ENCODE peak calls at places on chromosome 7, in seven cellular contexts. W, N, G, Z, C, R and T are unnamed samples.

GRCh38 chr7:48113270-48113669 is 24.2 kb downstream of the UPP1 start:
- DNase-seq in W (no peak), N (no peak), G (no peak), Z (no peak), C (no peak), R (no peak), T (no peak)

GRCh38 chr7:76260171-76260703 is 42.2 kb upstream of the HSPB1 start:
- DNase-seq in W (peak; percentile 33), N (peak; percentile 59), G (no peak), Z (no peak), C (no peak), R (peak; percentile 16), T (peak; percentile 50)

GRCh38 chr7:113120647-113121046 is 2.3 kb upstream of the SMIM30 start:
- DNase-seq in W (peak; percentile 20), N (no peak), G (no peak), Z (no peak), C (peak; percentile 12), R (no peak), T (no peak)

GRCh38 chr7:142496545-142496991 is 238.7 kb upstream of the PRSS58 start:
- DNase-seq in W (peak; percentile 54), N (peak; percentile 32), G (no peak), Z (peak; percentile 44), C (peak; percentile 60), R (no peak), T (no peak)

GRCh38 chr7:125112741-125113309 is 183.2 kb upstream of the POT1 start:
- DNase-seq in W (no peak), N (no peak), G (no peak), Z (no peak), C (no peak), R (no peak), T (no peak)

GRCh38 chr7:127566242-127566641 is 19.2 kb downstream of the GCC1 start:
- DNase-seq in W (no peak), N (no peak), G (no peak), Z (no peak), C (no peak), R (no peak), T (no peak)

GRCh38 chr7:155224116-155224811 is 73.4 kb upstream of the INSIG1 start:
- DNase-seq in W (no peak), N (no peak), G (no peak), Z (no peak), C (no peak), R (no peak), T (no peak)

GRCh38 chr7:112929411-112929810 is 139.2 kb upstream of the TMEM168 start:
- DNase-seq in W (peak; percentile 14), N (no peak), G (no peak), Z (no peak), C (peak; percentile 44), R (no peak), T (no peak)

GRCh38 chr7:120709931-120710330 is 148.0 kb downstream of the TSPAN12 start:
- DNase-seq in W (no peak), N (no peak), G (no peak), Z (no peak), C (peak; percentile 11), R (no peak), T (no peak)

GRCh38 chr7:15326044-15326644 is 235.7 kb downstream of the AGMO start:
- DNase-seq in W (peak; percentile 27), N (peak; percentile 6), G (peak; percentile 3), Z (peak; percentile 26), C (peak; percentile 57), R (no peak), T (no peak)

GRCh38 chr7:133386204-133386603 is 133.3 kb downstream of the EXOC4 start:
- DNase-seq in W (no peak), N (no peak), G (no peak), Z (no peak), C (no peak), R (no peak), T (no peak)

GRCh38 chr7:137269240-137269639 is 74.3 kb downstream of the PTN start:
- DNase-seq in W (no peak), N (peak; percentile 50), G (no peak), Z (no peak), C (no peak), R (no peak), T (no peak)

GRCh38 chr7:100493476-100494264 is 9.9 kb downstream of the NYAP1 start:
- DNase-seq in W (no peak), N (peak; percentile 69), G (no peak), Z (no peak), C (no peak), R (peak; percentile 33), T (no peak)

GRCh38 chr7:129055861-129056464 is 1.1 kb upstream of the TNPO3 start:
- DNase-seq in W (no peak), N (no peak), G (no peak), Z (no peak), C (peak; percentile 58), R (no peak), T (no peak)

GRCh38 chr7:25707733-25708132 is 444.3 kb upstream of the NFE2L3 start:
- DNase-seq in W (peak; percentile 3), N (no peak), G (no peak), Z (no peak), C (no peak), R (no peak), T (no peak)

GRCh38 chr7:151062399-151063211 is 3.2 kb downstream of the SLC4A2 start:
- DNase-seq in W (peak; percentile 66), N (no peak), G (no peak), Z (no peak), C (peak; percentile 62), R (no peak), T (peak; percentile 91)

GRCh38 chr7:103025341-103025740 is 49.3 kb downstream of the FBXL13 start:
- DNase-seq in W (no peak), N (no peak), G (no peak), Z (no peak), C (no peak), R (no peak), T (no peak)

GRCh38 chr7:106914018-106914607 is 49.0 kb downstream of the PIK3CG start:
- DNase-seq in W (no peak), N (no peak), G (no peak), Z (no peak), C (no peak), R (no peak), T (no peak)

GRCh38 chr7:82740246-82740848 is 296.8 kb upstream of the CACNA2D1 start:
- DNase-seq in W (peak; percentile 62), N (peak; percentile 45), G (no peak), Z (peak; percentile 41), C (peak; percentile 68), R (no peak), T (peak; percentile 37)

GRCh38 chr7:31775511-31775910 is 88.5 kb downstream of the PPP1R17 start:
- DNase-seq in W (no peak), N (no peak), G (no peak), Z (no peak), C (no peak), R (no peak), T (peak; percentile 13)

GRCh38 chr7:88002617-88003016 is 68.6 kb downstream of the ADAM22 start:
- DNase-seq in W (no peak), N (no peak), G (no peak), Z (no peak), C (no peak), R (no peak), T (no peak)

GRCh38 chr7:129501760-129502707 is at the start of gene SMKR1:
- DNase-seq in W (peak; percentile 73), N (peak; percentile 92), G (peak; percentile 4), Z (no peak), C (peak; percentile 50), R (peak; percentile 84), T (peak; percentile 62)

GRCh38 chr7:2541291-2542010 is 13.9 kb downstream of the BRAT1 start:
- DNase-seq in W (no peak), N (no peak), G (no peak), Z (no peak), C (no peak), R (no peak), T (no peak)

GRCh38 chr7:158490171-158490782 is 97.3 kb downstream of the PTPRN2 start:
- DNase-seq in W (no peak), N (no peak), G (no peak), Z (no peak), C (no peak), R (no peak), T (no peak)

GRCh38 chr7:124655990-124656389 is 109.6 kb downstream of the GPR37 start:
- DNase-seq in W (no peak), N (no peak), G (no peak), Z (no peak), C (no peak), R (no peak), T (no peak)

GRCh38 chr7:52781250-52781649 is 254.2 kb upstream of the POM121L12 start:
- DNase-seq in W (no peak), N (no peak), G (no peak), Z (no peak), C (no peak), R (no peak), T (no peak)

GRCh38 chr7:82029236-82029635 is 259.4 kb upstream of the HGF start:
- DNase-seq in W (peak; percentile 16), N (no peak), G (no peak), Z (no peak), C (no peak), R (no peak), T (no peak)

GRCh38 chr7:157565201-157565626 is 228.4 kb downstream of the DNAJB6 start:
- DNase-seq in W (peak; percentile 7), N (no peak), G (no peak), Z (no peak), C (no peak), R (no peak), T (no peak)

GRCh38 chr7:76278540-76278939 is 23.9 kb upstream of the HSPB1 start:
- DNase-seq in W (no peak), N (peak; percentile 35), G (no peak), Z (no peak), C (no peak), R (no peak), T (no peak)

GRCh38 chr7:284762-285722 is 4.9 kb upstream of the FOXL3 start:
- DNase-seq in W (no peak), N (no peak), G (no peak), Z (no peak), C (no peak), R (no peak), T (no peak)

GRCh38 chr7:112420236-112420945 is 29.9 kb upstream of the IFRD1 start:
- DNase-seq in W (peak; percentile 14), N (no peak), G (no peak), Z (peak; percentile 26), C (peak; percentile 72), R (no peak), T (no peak)

GRCh38 chr7:24670782-24671181 is 86.5 kb downstream of the GSDME start:
- DNase-seq in W (no peak), N (no peak), G (no peak), Z (no peak), C (no peak), R (no peak), T (no peak)

GRCh38 chr7:28615091-28615490 is 202.8 kb downstream of the CREB5 start:
- DNase-seq in W (no peak), N (no peak), G (no peak), Z (no peak), C (peak; percentile 19), R (no peak), T (no peak)

GRCh38 chr7:151501676-151502075 is 18.0 kb downstream of the RHEB start:
- DNase-seq in W (no peak), N (no peak), G (no peak), Z (no peak), C (no peak), R (no peak), T (no peak)

GRCh38 chr7:115707684-115708341 is 322.8 kb downstream of the TFEC start:
- DNase-seq in W (no peak), N (no peak), G (no peak), Z (no peak), C (no peak), R (no peak), T (no peak)

GRCh38 chr7:101549734-101550133 is 79.4 kb downstream of the MYL10 start:
- DNase-seq in W (no peak), N (no peak), G (no peak), Z (no peak), C (no peak), R (no peak), T (no peak)